ENCODE peak calls at places on chromosome 22, in six cellular contexts. One of them, this sample, is unnamed. For H3K36me3, the result is how much of the 10 kb centered on the place peaks cover.

GRCh38 chr22:26164174-26164573 is 5.1 kb upstream of the SEZ6L start:
- DNase-seq in pancreas: no peak
- DNase-seq in endothelial cell of umbilical vein: no peak
- DNase-seq in uterus: no peak
- DNase-seq in IMR-90: no peak
- DNase-seq in PC-3: no peak
- DNase-seq in this sample: no peak

GRCh38 chr22:48782817-48783511 is 1044.7 kb downstream of the BRD1 start:
- DNase-seq in pancreas: no peak
- DNase-seq in endothelial cell of umbilical vein: no peak
- DNase-seq in uterus: no peak
- DNase-seq in IMR-90: no peak
- DNase-seq in PC-3: no peak
- DNase-seq in this sample: no peak

GRCh38 chr22:37454857-37455686 is 27.8 kb upstream of the ELFN2 start:
- DNase-seq in pancreas: no peak
- DNase-seq in endothelial cell of umbilical vein: peak
- DNase-seq in uterus: no peak
- DNase-seq in IMR-90: peak
- DNase-seq in PC-3: peak
- DNase-seq in this sample: no peak

GRCh38 chr22:25749420-25750169 is 7.6 kb downstream of the MYO18B start:
- DNase-seq in pancreas: no peak
- DNase-seq in endothelial cell of umbilical vein: no peak
- DNase-seq in uterus: no peak
- DNase-seq in IMR-90: no peak
- DNase-seq in PC-3: no peak
- DNase-seq in this sample: no peak

GRCh38 chr22:41487037-41487963 is 18.4 kb downstream of the ACO2 start:
- DNase-seq in pancreas: no peak
- DNase-seq in endothelial cell of umbilical vein: no peak
- DNase-seq in uterus: no peak
- DNase-seq in IMR-90: peak
- DNase-seq in PC-3: no peak
- DNase-seq in this sample: no peak

GRCh38 chr22:44567846-44568493 is 69.9 kb upstream of the RTL6 start:
- DNase-seq in pancreas: peak
- DNase-seq in endothelial cell of umbilical vein: peak
- DNase-seq in uterus: no peak
- DNase-seq in IMR-90: peak
- DNase-seq in PC-3: peak
- DNase-seq in this sample: peak

GRCh38 chr22:36352775-36353507 is 34.8 kb downstream of the MYH9 start:
- DNase-seq in pancreas: peak
- DNase-seq in endothelial cell of umbilical vein: peak
- DNase-seq in uterus: no peak
- DNase-seq in IMR-90: peak
- DNase-seq in PC-3: no peak
- DNase-seq in this sample: peak

GRCh38 chr22:19810381-19811141 is 44.1 kb downstream of the GNB1L start:
- DNase-seq in pancreas: peak
- DNase-seq in endothelial cell of umbilical vein: peak
- DNase-seq in uterus: no peak
- DNase-seq in IMR-90: peak
- DNase-seq in PC-3: no peak
- DNase-seq in this sample: no peak

GRCh38 chr22:37496651-37497599 is 10.7 kb upstream of the MFNG start:
- DNase-seq in pancreas: no peak
- DNase-seq in endothelial cell of umbilical vein: peak
- DNase-seq in uterus: no peak
- DNase-seq in IMR-90: peak
- DNase-seq in PC-3: peak
- DNase-seq in this sample: no peak

GRCh38 chr22:32861330-32861729 is 59.8 kb downstream of the TIMP3 start:
- DNase-seq in pancreas: no peak
- DNase-seq in endothelial cell of umbilical vein: no peak
- DNase-seq in uterus: no peak
- DNase-seq in IMR-90: no peak
- DNase-seq in PC-3: no peak
- DNase-seq in this sample: no peak
- H3K36me3 ChIP-seq in pancreas: under half
- H3K36me3 ChIP-seq in endothelial cell of umbilical vein: under half
- H3K36me3 ChIP-seq in uterus: under half
- H3K36me3 ChIP-seq in IMR-90: half or more
- H3K36me3 ChIP-seq in PC-3: under half
- H3K36me3 ChIP-seq in this sample: under half

DNA sequence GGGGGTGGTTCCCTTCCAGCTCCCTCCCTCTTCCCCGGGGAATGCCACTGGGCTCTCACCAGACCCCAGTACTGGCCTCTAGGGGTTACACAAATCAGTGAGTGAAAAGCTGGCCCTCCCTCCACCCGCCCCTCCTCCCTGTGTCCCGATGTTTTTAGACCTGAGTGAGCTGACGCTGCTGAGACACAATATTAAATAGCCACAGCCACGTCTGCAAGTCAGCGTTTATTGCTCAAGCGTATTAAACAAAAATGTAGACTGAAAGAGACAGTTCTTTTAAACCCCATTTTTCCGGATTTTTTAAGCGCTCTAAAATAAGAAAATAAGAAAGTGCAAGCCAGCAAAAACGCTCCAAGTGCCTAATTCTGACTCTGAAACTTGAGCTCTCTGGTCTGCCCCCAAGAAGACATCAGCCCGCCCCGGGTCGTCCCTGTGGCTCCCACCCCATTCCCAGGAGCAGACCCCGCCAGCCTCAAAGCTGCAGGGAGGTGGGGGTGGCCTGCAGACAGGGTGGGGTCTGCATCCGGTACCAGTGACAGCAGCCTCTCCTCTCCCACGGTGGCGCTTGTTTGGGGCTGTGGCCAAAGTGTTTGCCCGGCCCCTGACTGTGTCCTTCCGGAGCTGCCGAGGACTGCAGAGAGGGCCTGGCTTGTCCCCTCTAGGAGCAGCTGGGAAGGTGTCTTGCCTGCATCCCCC is 1.2 kb upstream of the TTLL8 start:
- DNase-seq in pancreas: no peak
- DNase-seq in endothelial cell of umbilical vein: peak
- DNase-seq in uterus: peak
- DNase-seq in IMR-90: peak
- DNase-seq in PC-3: no peak
- DNase-seq in this sample: no peak
- TF ChIP-seq CTCF in pancreas: no peak
- TF ChIP-seq CTCF in endothelial cell of umbilical vein: no peak
- TF ChIP-seq CTCF in uterus: no peak
- TF ChIP-seq CTCF in IMR-90: peak
- TF ChIP-seq CTCF in PC-3: no peak
- TF ChIP-seq CTCF in this sample: no peak

DNA sequence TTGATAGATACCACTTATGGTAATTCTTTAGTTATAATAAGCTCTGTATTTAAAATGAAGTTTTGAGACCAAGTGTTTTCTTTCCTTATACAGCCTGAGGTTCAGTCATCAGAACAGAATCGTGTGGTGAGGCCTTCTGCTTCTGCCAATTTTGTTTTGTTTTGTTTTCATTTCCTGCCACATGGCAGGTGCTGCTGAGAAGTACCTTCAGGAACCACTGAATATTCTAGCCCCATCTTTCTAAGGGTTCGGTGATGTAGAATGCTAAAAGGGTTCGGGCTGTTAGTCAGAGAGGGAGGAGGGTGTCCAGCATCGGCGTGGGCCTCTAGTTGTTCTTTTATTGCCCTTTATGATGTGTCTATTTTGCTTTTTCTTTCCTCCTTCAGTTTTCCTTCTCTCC is 25.8 kb downstream of the TNRC6B start:
- DNase-seq in pancreas: no peak
- DNase-seq in endothelial cell of umbilical vein: no peak
- DNase-seq in uterus: no peak
- DNase-seq in IMR-90: peak
- DNase-seq in PC-3: no peak
- DNase-seq in this sample: no peak
- H3K27ac ChIP-seq in pancreas: no peak
- H3K27ac ChIP-seq in endothelial cell of umbilical vein: no peak
- H3K27ac ChIP-seq in uterus: peak
- H3K27ac ChIP-seq in IMR-90: no peak
- H3K27ac ChIP-seq in PC-3: no peak
- H3K27ac ChIP-seq in this sample: peak

GRCh38 chr22:42630901-42631602 is 9.3 kb downstream of the ATP5MGL start:
- DNase-seq in pancreas: no peak
- DNase-seq in endothelial cell of umbilical vein: no peak
- DNase-seq in uterus: no peak
- DNase-seq in IMR-90: no peak
- DNase-seq in PC-3: no peak
- DNase-seq in this sample: no peak

GRCh38 chr22:42633013-42633412 is 7.4 kb downstream of the ATP5MGL start:
- DNase-seq in pancreas: no peak
- DNase-seq in endothelial cell of umbilical vein: no peak
- DNase-seq in uterus: no peak
- DNase-seq in IMR-90: no peak
- DNase-seq in PC-3: no peak
- DNase-seq in this sample: no peak

GRCh38 chr22:42630211-42630610 is 10.2 kb downstream of the ATP5MGL start:
- DNase-seq in pancreas: no peak
- DNase-seq in endothelial cell of umbilical vein: no peak
- DNase-seq in uterus: no peak
- DNase-seq in IMR-90: no peak
- DNase-seq in PC-3: no peak
- DNase-seq in this sample: no peak

GRCh38 chr22:42635531-42635930 is 4.9 kb downstream of the ATP5MGL start:
- DNase-seq in pancreas: no peak
- DNase-seq in endothelial cell of umbilical vein: peak
- DNase-seq in uterus: peak
- DNase-seq in IMR-90: peak
- DNase-seq in PC-3: peak
- DNase-seq in this sample: peak

DNA sequence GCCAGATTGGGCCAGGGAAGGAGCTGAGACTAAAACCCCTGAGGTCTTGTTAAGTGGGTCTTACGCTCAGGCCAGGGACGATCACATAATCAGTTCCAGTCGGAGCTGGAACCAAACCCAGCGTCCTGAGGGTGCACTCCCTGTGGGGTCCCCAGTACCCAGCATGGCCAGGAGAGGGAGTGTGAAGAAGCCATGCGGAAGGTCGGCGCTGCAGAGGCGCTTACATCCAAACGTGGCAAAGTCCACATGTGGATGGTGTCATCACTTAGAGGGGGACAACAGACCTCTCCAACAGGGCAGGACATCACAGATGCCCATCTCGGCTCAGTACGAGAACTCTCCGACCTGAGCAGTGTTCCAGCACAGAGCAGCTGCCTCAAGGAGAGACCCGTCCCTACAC is 8.3 kb downstream of the ATP5MGL start:
- DNase-seq in pancreas: no peak
- DNase-seq in endothelial cell of umbilical vein: no peak
- DNase-seq in uterus: no peak
- DNase-seq in IMR-90: no peak
- DNase-seq in PC-3: no peak
- DNase-seq in this sample: peak
- H3K36me3 ChIP-seq in pancreas: half or more
- H3K36me3 ChIP-seq in endothelial cell of umbilical vein: half or more
- H3K36me3 ChIP-seq in uterus: under half
- H3K36me3 ChIP-seq in IMR-90: half or more
- H3K36me3 ChIP-seq in PC-3: under half
- H3K36me3 ChIP-seq in this sample: under half

DNA sequence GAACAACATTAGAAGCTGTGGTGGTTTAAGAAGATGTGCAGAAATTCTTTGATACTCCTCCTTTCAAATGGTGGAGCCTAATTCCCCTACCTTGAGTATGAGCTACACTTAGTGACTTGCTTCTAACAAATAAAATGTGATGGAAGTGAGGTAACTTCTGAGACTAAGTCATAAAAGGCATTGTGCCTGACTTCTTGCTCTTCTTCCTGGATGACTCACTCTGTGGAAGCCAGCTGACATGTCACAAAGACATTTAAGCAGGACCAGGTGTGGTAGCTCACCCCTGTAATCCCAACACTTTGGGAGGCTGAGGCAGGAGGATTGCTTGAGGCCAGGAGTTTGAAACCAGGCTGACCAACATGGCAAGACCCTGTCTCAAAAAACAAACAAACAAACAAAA is 3.9 kb upstream of the PLA2G3 start:
- DNase-seq in pancreas: no peak
- DNase-seq in endothelial cell of umbilical vein: no peak
- DNase-seq in uterus: no peak
- DNase-seq in IMR-90: peak
- DNase-seq in PC-3: peak
- DNase-seq in this sample: no peak
- TF ChIP-seq CTCF in pancreas: no peak
- TF ChIP-seq CTCF in endothelial cell of umbilical vein: no peak
- TF ChIP-seq CTCF in uterus: no peak
- TF ChIP-seq CTCF in IMR-90: no peak
- TF ChIP-seq CTCF in PC-3: no peak
- TF ChIP-seq CTCF in this sample: no peak

DNA sequence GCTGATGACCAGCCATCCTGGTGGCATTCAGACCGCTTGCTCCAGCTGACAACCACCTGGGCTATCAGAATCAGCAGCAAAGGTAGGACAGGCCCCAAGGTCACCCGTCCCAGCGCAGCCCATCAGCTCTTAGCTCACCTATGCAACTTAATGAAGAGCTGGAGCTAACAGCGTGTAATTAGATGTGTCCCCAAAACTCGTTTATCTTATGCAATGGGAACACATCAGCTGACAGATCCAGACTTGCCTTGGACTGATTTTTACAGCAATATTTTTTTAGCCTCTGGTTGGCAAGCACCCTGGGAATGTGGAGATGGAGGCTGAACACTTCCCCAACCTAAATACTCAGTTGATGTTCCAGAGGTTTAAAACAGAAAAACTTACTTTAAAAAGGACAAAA is 76.0 kb downstream of the PACSIN2 start:
- DNase-seq in pancreas: no peak
- DNase-seq in endothelial cell of umbilical vein: no peak
- DNase-seq in uterus: no peak
- DNase-seq in IMR-90: no peak
- DNase-seq in PC-3: no peak
- DNase-seq in this sample: no peak
- H3K27ac ChIP-seq in pancreas: peak
- H3K27ac ChIP-seq in endothelial cell of umbilical vein: peak
- H3K27ac ChIP-seq in uterus: peak
- H3K27ac ChIP-seq in IMR-90: no peak
- H3K27ac ChIP-seq in PC-3: peak
- H3K27ac ChIP-seq in this sample: peak

DNA sequence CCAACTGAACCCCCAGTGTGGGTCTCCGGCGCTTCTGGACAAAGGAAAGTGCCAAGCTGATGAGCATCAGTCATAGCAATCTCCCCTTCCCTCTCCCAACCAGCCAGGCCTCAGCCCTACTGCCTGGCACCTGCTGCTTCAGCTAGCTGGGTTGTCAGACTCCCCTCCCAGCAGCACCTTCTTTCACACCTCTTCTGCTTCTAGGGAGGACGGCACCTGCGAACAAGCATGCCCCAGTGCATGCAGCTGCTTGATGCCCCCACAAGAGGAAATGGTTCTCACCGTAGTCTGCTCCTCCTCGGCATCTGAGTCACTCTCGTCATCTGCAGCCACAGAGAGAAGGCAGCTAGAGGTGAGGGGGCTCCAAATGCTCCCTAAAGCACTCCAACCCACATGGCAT is 25.4 kb downstream of the THOC5 start:
- DNase-seq in pancreas: no peak
- DNase-seq in endothelial cell of umbilical vein: no peak
- DNase-seq in uterus: no peak
- DNase-seq in IMR-90: no peak
- DNase-seq in PC-3: no peak
- DNase-seq in this sample: no peak
- H3K36me3 ChIP-seq in pancreas: half or more
- H3K36me3 ChIP-seq in endothelial cell of umbilical vein: under half
- H3K36me3 ChIP-seq in uterus: under half
- H3K36me3 ChIP-seq in IMR-90: half or more
- H3K36me3 ChIP-seq in PC-3: under half
- H3K36me3 ChIP-seq in this sample: half or more

This sample was measured in psoas muscle.